ENCODE peak calls at places on chromosomes 12 and 14, in five cellular contexts. J, G, L, H and C are unnamed samples.

GRCh38 chr14:103191856-103192835 is 68.9 kb downstream of the TNFAIP2 start:
- DNase-seq in J (no peak), G (no peak), L (no peak), H (no peak), C (no peak)

GRCh38 chr14:98022541-98023520 is 1225.6 kb downstream of the VRK1 start:
- DNase-seq in J (no peak), G (no peak), L (no peak), H (no peak), C (no peak)

GRCh38 chr12:89211456-89211855 is 140.8 kb downstream of the DUSP6 start:
- DNase-seq in J (no peak), G (no peak), L (no peak), H (no peak), C (no peak)

GRCh38 chr12:13562915-13563742 is 366.6 kb downstream of the EMP1 start:
- DNase-seq in J (no peak), G (peak; percentile 71), L (no peak), H (no peak), C (no peak)

GRCh38 chr12:102920271-102920670 is 3.2 kb upstream of the PAH start:
- DNase-seq in J (no peak), G (no peak), L (no peak), H (no peak), C (no peak)

GRCh38 chr14:24381363-24382102 is 13.5 kb downstream of the NFATC4 start:
- DNase-seq in J (no peak), G (no peak), L (no peak), H (no peak), C (no peak)

GRCh38 chr12:3054374-3054773 is 22.8 kb upstream of the TSPAN9 start:
- DNase-seq in J (no peak), G (no peak), L (no peak), H (no peak), C (no peak)

GRCh38 chr12:53479314-53479713 is 19.9 kb downstream of the MAP3K12 start:
- DNase-seq in J (no peak), G (no peak), L (no peak), H (no peak), C (no peak)

GRCh38 chr12:104360988-104361707 is 57.6 kb downstream of the EID3 start:
- DNase-seq in J (no peak), G (no peak), L (peak; percentile 85), H (no peak), C (no peak)

GRCh38 chr14:91252901-91253794 is 8.6 kb upstream of the GPR68 start:
- DNase-seq in J (no peak), G (peak; percentile 68), L (no peak), H (peak; percentile 56), C (no peak)
- H3K4me3 ChIP-seq in J (peak overlapping the region; percentile 54), G (peak overlapping the region; percentile 28), L (peak overlapping the region; percentile 65), H (peak overlapping the region; percentile 73), C (peak overlapping the region; percentile 61)

GRCh38 chr14:65815127-65815526 is 402.6 kb downstream of the FUT8 start:
- DNase-seq in J (no peak), G (no peak), L (no peak), H (no peak), C (no peak)
- H3K27ac ChIP-seq in J (no peak overlapping the region), G (no peak overlapping the region), L (no peak overlapping the region), H (no peak overlapping the region), C (no peak overlapping the region)

GRCh38 chr12:4784404-4785054 is 64.3 kb downstream of the GALNT8 start:
- DNase-seq in J (no peak), G (no peak), L (no peak), H (no peak), C (no peak)
- H3K27me3 ChIP-seq in J (no peaks in the 10 kb centered on the region), G (no peaks in the 10 kb centered on the region), L (no peaks in the 10 kb centered on the region), H (no peaks in the 10 kb centered on the region), C (no peaks in the 10 kb centered on the region)

GRCh38 chr12:70467908-70468733 is 102.0 kb downstream of the KCNMB4 start:
- DNase-seq in J (no peak), G (no peak), L (no peak), H (no peak), C (no peak)
- H3K4me3 ChIP-seq in J (no peak overlapping the region), G (no peak overlapping the region), L (no peak overlapping the region), H (no peak overlapping the region), C (no peak overlapping the region)

GRCh38 chr12:46523446-46523845 is 150.9 kb upstream of the SLC38A2 start:
- DNase-seq in J (peak; percentile 9), G (no peak), L (no peak), H (no peak), C (no peak)

GRCh38 chr12:46522141-46522540 is 149.6 kb upstream of the SLC38A2 start:
- DNase-seq in J (no peak), G (no peak), L (no peak), H (no peak), C (no peak)

GRCh38 chr12:46523863-46524770 is 151.5 kb upstream of the SLC38A2 start:
- DNase-seq in J (peak; percentile 34), G (no peak), L (peak; percentile 74), H (no peak), C (no peak)

GRCh38 chr12:46526231-46526630 is 153.7 kb upstream of the SLC38A2 start:
- DNase-seq in J (peak; percentile 9), G (no peak), L (no peak), H (no peak), C (no peak)

GRCh38 chr12:46524778-46525177 is 152.2 kb upstream of the SLC38A2 start:
- DNase-seq in J (peak; percentile 98), G (no peak), L (peak; percentile 97), H (peak; percentile 92), C (no peak)
- H3K27ac ChIP-seq in J (peak overlapping the region; percentile 77), G (no peak overlapping the region), L (peak overlapping the region; percentile 90), H (peak overlapping the region; percentile 85), C (no peak overlapping the region)

GRCh38 chr12:49954863-49955830 is 4.6 kb downstream of the AQP2 start:
- DNase-seq in J (no peak), G (peak; percentile 57), L (no peak), H (no peak), C (peak; percentile 36)
- H3K27me3 ChIP-seq in J (peaks cover 4% of the 10 kb centered on the region), G (no peaks in the 10 kb centered on the region), L (peaks cover 50% of the 10 kb centered on the region), H (peaks cover 77% of the 10 kb centered on the region), C (no peaks in the 10 kb centered on the region)